ENCODE peak calls at places on chromosomes 11 and 22, in seven cellular contexts. Y is skeletal muscle cell; B is transverse colon; D is GM23338; R is HuH-7; E is colonic mucosa; I is activated naive CD4-positive, alpha-beta T cell. T is an unnamed sample.

GRCh38 chr11:82757660-82758301 is 24.1 kb upstream of the FAM181B start:
- DNase-seq in Y (no peak), B (no peak), D (no peak), R (no peak), E (no peak), I (no peak), T (no peak)

GRCh38 chr11:86588566-86589090 is 83.8 kb downstream of the ME3 start:
- DNase-seq in Y (no peak), B (no peak), D (peak; percentile 43), R (no peak), E (no peak), I (no peak), T (peak; percentile 65)

GRCh38 chr11:44366741-44367140 is 56.8 kb upstream of the ALX4 start:
- DNase-seq in Y (no peak), B (no peak), D (no peak), R (no peak), E (no peak), I (no peak), T (peak; percentile 68)

GRCh38 chr11:12121504-12121903 is 11.1 kb downstream of the MICAL2 start:
- DNase-seq in Y (no peak), B (no peak), D (no peak), R (no peak), E (no peak), I (no peak), T (no peak)

GRCh38 chr11:128040603-128041002 is 546.8 kb downstream of the ETS1 start:
- DNase-seq in Y (no peak), B (no peak), D (no peak), R (no peak), E (no peak), I (no peak), T (no peak)

GRCh38 chr22:49776053-49776511 is 51.6 kb downstream of the BRD1 start:
- DNase-seq in Y (no peak), B (no peak), D (no peak), R (no peak), E (no peak), I (no peak), T (no peak)

GRCh38 chr11:2929511-2929879 is 275 bp upstream of the PHLDA2 start:
- DNase-seq in Y (no peak), B (peak; percentile 88), D (no peak), R (peak; percentile 80), E (peak; percentile 85), I (no peak), T (no peak)

GRCh38 chr22:43823353-43823908 is 11.3 kb upstream of the EFCAB6 start:
- DNase-seq in Y (no peak), B (no peak), D (peak; percentile 50), R (no peak), E (no peak), I (no peak), T (peak; percentile 68)

GRCh38 chr11:62908468-62909072 is 12.6 kb downstream of the CHRM1 start:
- DNase-seq in Y (no peak), B (no peak), D (no peak), R (no peak), E (peak; percentile 38), I (no peak), T (no peak)

GRCh38 chr11:128916646-128917045 is 25.5 kb downstream of the KCNJ5 start:
- DNase-seq in Y (no peak), B (no peak), D (no peak), R (no peak), E (no peak), I (no peak), T (no peak)

GRCh38 chr11:74443071-74443864 is 24.1 kb downstream of the KCNE3 start:
- DNase-seq in Y (no peak), B (peak; percentile 55), D (peak; percentile 44), R (no peak), E (peak; percentile 69), I (no peak), T (peak; percentile 75)

GRCh38 chr11:93131709-93132108 is 66.1 kb downstream of the SLC36A4 start:
- DNase-seq in Y (no peak), B (no peak), D (peak; percentile 62), R (no peak), E (no peak), I (no peak), T (peak; percentile 63)

GRCh38 chr11:44854146-44854545 is 96.5 kb downstream of the TP53I11 start:
- DNase-seq in Y (no peak), B (no peak), D (no peak), R (no peak), E (no peak), I (no peak), T (no peak)

GRCh38 chr11:45671246-45672171 is 6.1 kb upstream of the CHST1 start:
- DNase-seq in Y (no peak), B (no peak), D (peak; percentile 33), R (no peak), E (no peak), I (no peak), T (no peak)

GRCh38 chr11:93841446-93841845 is 9.0 kb downstream of the VSTM5 start:
- DNase-seq in Y (no peak), B (no peak), D (no peak), R (no peak), E (no peak), I (no peak), T (peak; percentile 40)

GRCh38 chr11:115054541-115055538 is 376.5 kb downstream of the NXPE2 start:
- DNase-seq in Y (no peak), B (no peak), D (no peak), R (no peak), E (no peak), I (no peak), T (no peak)

GRCh38 chr22:26702906-26703830 is 45.8 kb downstream of the MIAT start:
- DNase-seq in Y (peak; percentile 30), B (no peak), D (no peak), R (no peak), E (no peak), I (no peak), T (no peak)

GRCh38 chr22:46734830-46735453 is 3.1 kb downstream of the CERK start:
- DNase-seq in Y (no peak), B (peak; percentile 72), D (no peak), R (no peak), E (peak; percentile 61), I (no peak), T (no peak)

GRCh38 chr11:82195251-82195650 is 538.4 kb downstream of the FAM181B start:
- DNase-seq in Y (no peak), B (no peak), D (no peak), R (no peak), E (no peak), I (no peak), T (no peak)

T was measured in endodermal cell.